ENCODE peak calls at places on chromosomes 6 and 20, in five cellular contexts. F is H9, V is stomach, H is fibroblast of lung, L is body of pancreas. Q is an unnamed sample.

GRCh38 chr20:45153147-45153546 is 21.6 kb upstream of the PI3 start:
- DNase-seq in F (no peak), V (no peak), H (no peak), L (no peak), Q (no peak)

GRCh38 chr20:44074252-44075151 is 112.5 kb downstream of the JPH2 start:
- DNase-seq in F (no peak), V (peak), H (peak), L (no peak), Q (peak)

GRCh38 chr6:169867751-169868191 is 116.3 kb downstream of the ERMARD start:
- DNase-seq in F (no peak), V (peak), H (no peak), L (no peak), Q (peak)

GRCh38 chr6:41546866-41547798 is 951 bp downstream of the FOXP4 start:
- DNase-seq in F (no peak), V (peak), H (peak), L (peak), Q (no peak)

GRCh38 chr6:158816329-158816728 is 2.8 kb downstream of the EZR start:
- DNase-seq in F (no peak), V (no peak), H (peak), L (peak), Q (no peak)

GRCh38 chr6:17831135-17831534 is 124.4 kb upstream of the NUP153 start:
- DNase-seq in F (no peak), V (no peak), H (no peak), L (no peak), Q (no peak)

GRCh38 chr6:54860739-54861138 is 14.2 kb downstream of the FAM83B start:
- DNase-seq in F (no peak), V (no peak), H (peak), L (no peak), Q (no peak)

GRCh38 chr6:41586564-41586963 is 40.4 kb downstream of the FOXP4 start:
- DNase-seq in F (no peak), V (no peak), H (no peak), L (no peak), Q (no peak)

GRCh38 chr6:38261626-38262025 is 378.1 kb downstream of the BTBD9 start:
- DNase-seq in F (no peak), V (no peak), H (no peak), L (no peak), Q (no peak)

GRCh38 chr6:27544612-27545260 is 71.8 kb upstream of the ZNF184 start:
- DNase-seq in F (no peak), V (no peak), H (no peak), L (no peak), Q (no peak)

GRCh38 chr6:1039746-1040145 is 272.2 kb upstream of the FOXQ1 start:
- DNase-seq in F (no peak), V (no peak), H (no peak), L (no peak), Q (no peak)

GRCh38 chr20:25739615-25740320 is 43.1 kb upstream of the ZNF337 start:
- DNase-seq in F (no peak), V (no peak), H (peak), L (no peak), Q (no peak)

GRCh38 chr6:166032366-166033171 is 135.1 kb downstream of the TBXT start:
- DNase-seq in F (peak), V (no peak), H (peak), L (peak), Q (no peak)

GRCh38 chr20:13800728-13801134 is 15.9 kb downstream of the NDUFAF5 start:
- DNase-seq in F (no peak), V (peak), H (peak), L (peak), Q (no peak)

GRCh38 chr20:36573798-36574277 is 441 bp downstream of the TGIF2 start:
- DNase-seq in F (no peak), V (peak), H (no peak), L (peak), Q (no peak)

GRCh38 chr6:22010102-22010501 is 286.7 kb downstream of the PRL start:
- DNase-seq in F (no peak), V (no peak), H (no peak), L (no peak), Q (no peak)

GRCh38 chr6:43129434-43130194 is 41.5 kb upstream of the SRF start:
- DNase-seq in F (no peak), V (peak), H (peak), L (no peak), Q (no peak)

DNA sequence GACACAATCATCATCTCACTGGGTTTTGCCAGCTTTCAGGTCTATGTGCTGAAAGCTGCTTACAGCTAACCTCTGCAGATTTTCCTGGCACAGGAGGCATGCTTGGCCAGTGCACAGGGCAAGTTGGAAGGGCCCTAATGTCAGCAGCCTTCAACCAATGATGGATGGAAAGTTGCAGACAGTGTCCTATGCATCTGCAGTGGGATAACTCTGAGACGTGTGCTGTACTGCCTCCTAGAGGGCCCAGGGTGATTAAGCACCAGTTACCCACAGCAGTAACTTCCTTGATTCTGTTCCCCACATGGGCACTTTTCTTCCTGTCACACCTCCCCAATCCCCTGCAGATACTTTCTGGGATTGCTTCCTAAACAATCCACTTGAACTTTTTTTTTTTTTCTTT is 38.6 kb downstream of the OVOL2 start:
- DNase-seq in F (peak), V (no peak), H (peak), L (no peak), Q (no peak)
- TF ChIP-seq CTCF in F (peak), V (peak), H (peak), L (no peak), Q (no peak)

DNA sequence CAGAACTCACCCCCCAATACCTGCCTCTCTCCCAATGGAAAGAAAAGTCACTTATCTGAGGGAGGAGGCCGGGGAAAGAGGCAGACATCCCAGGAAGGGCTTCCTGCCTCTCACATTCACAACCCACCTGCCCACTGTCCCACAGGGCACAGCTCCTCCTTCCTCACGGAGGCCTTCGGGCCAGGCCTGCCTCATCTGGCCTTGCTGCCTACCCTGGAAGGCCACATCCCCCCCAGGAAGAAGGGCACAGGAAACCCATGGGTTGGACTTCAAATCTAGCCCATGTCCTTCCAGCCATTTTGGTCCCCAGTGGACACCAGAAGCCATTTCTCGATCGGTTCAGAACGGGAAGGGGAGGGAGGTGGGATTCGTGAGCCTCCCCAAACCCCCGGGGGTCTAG is 162.0 kb downstream of the PREX1 start:
- DNase-seq in F (no peak), V (no peak), H (no peak), L (no peak), Q (no peak)
- H3K27ac ChIP-seq in F (no peak), V (no peak), H (no peak), L (no peak), Q (no peak)

GRCh38 chr6:78867020-78867369 is 356 bp upstream of the IRAK1BP1 start:
- DNase-seq in F (no peak), V (no peak), H (no peak), L (no peak), Q (no peak)

GRCh38 chr6:78867370-78868040 is at the start of gene IRAK1BP1:
- DNase-seq in F (peak), V (peak), H (peak), L (peak), Q (no peak)

GRCh38 chr6:78864957-78865356 is 2.4 kb upstream of the IRAK1BP1 start:
- DNase-seq in F (no peak), V (no peak), H (no peak), L (no peak), Q (no peak)

GRCh38 chr6:78863576-78863975 is 3.8 kb upstream of the IRAK1BP1 start:
- DNase-seq in F (no peak), V (no peak), H (no peak), L (no peak), Q (no peak)

DNA sequence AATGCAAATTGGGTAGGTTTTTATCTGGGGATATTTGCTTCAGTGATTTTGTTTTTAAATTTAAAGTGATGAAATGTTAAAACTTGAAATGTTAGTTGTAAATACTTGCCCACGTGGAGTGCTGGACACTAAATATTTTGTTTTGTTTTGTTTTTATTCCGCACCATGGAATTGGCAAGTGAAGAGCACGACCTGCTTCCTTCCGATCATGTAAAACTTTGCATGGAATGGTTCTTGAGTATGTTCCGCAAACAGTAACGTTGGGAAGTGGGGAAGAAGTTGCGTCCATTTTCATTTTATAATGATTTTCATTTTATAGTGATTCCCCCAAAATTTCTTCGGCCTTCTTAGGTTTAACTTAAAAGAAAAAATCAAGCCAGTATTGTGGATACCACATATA is 773 bp downstream of the IRAK1BP1 start:
- DNase-seq in F (no peak), V (no peak), H (no peak), L (no peak), Q (no peak)
- TF ChIP-seq CTCF in F (peak), V (no peak), H (no peak), L (no peak), Q (no peak)

DNA sequence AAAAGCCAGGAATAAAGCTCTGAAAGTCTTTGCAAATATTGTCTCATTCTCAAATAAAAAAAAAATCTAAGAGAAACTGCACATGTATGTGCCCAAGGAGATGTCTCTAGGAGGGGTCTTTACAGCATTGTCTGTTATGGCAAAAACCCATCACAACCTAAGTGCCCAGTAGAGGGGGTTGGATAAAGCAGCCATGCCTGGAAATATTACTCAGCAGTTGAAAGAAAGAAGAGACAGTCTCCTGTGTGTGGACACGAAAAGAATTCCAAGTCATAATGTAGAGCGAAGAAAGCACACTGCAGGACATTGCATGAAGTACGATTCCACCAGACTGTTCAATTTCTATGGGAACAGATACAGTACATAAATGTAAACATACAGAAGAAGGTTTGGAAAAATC is 7.3 kb upstream of the TGM2 start:
- DNase-seq in F (no peak), V (no peak), H (no peak), L (no peak), Q (no peak)
- H3K27ac ChIP-seq in F (no peak), V (no peak), H (no peak), L (no peak), Q (no peak)

GRCh38 chr20:38477747-38478146 is 5.1 kb downstream of the RALGAPB start:
- DNase-seq in F (no peak), V (no peak), H (no peak), L (no peak), Q (no peak)

GRCh38 chr20:38471245-38471644 is 1.4 kb upstream of the RALGAPB start:
- DNase-seq in F (no peak), V (no peak), H (no peak), L (no peak), Q (no peak)

GRCh38 chr20:38471987-38472512 is 593 bp upstream of the RALGAPB start:
- DNase-seq in F (no peak), V (no peak), H (no peak), L (no peak), Q (no peak)

GRCh38 chr20:38472513-38473352 is at the start of gene RALGAPB:
- DNase-seq in F (peak), V (peak), H (peak), L (peak), Q (no peak)

DNA sequence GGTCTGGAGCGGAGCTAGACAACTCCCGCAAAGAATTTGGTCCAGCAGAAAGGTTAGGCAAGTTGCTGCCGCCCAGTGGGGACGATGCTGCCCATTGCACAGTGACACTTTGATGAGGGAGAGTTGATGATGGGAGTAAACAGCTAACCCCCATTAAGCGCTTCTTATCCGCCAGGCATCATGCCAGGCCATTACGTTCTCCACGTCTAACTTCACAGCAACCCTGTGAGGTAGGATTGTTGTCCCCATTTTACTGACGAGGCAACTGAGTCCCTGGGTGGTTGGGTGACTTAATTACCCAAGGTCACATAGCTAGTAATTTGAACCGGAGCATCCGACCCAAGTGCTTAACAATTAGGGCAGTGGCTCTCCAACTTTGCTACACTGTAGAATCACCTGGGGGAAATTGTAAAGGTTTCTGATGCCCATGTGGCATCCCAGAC is 731 bp downstream of the RALGAPB start:
- DNase-seq in F (no peak), V (peak), H (peak), L (no peak), Q (no peak)
- TF ChIP-seq CTCF in F (peak), V (no peak), H (peak), L (no peak), Q (no peak)